ENCODE peak calls at places on chromosomes 1 and 21, in four cellular contexts. V, N, Y and S are unnamed samples.

GRCh38 chr1:227218870-227219578 is 99.3 kb downstream of the CDC42BPA start:
- DNase-seq in Y (no peak), N (no peak), V (no peak), S (no peak)

GRCh38 chr1:18719786-18720436 is 89.3 kb downstream of the PAX7 start:
- DNase-seq in V (no peak), Y (no peak), N (no peak), S (no peak)

GRCh38 chr1:207962716-207963428 is 51.9 kb upstream of the CD34 start:
- DNase-seq in N (no peak), Y (peak; percentile 34), V (peak; percentile 13), S (no peak)

GRCh38 chr1:25967308-25967707 is 30.6 kb downstream of the PAFAH2 start:
- DNase-seq in N (no peak), Y (no peak), V (no peak), S (no peak)

GRCh38 chr1:109370712-109371270 is 26.9 kb downstream of the SORT1 start:
- DNase-seq in V (no peak), Y (no peak), N (no peak), S (no peak)

GRCh38 chr1:157403203-157403602 is 149.1 kb downstream of the FCRL5 start:
- DNase-seq in Y (peak; percentile 25), N (no peak), V (no peak), S (no peak)

GRCh38 chr1:229950020-229950419 is 117.0 kb upstream of the GALNT2 start:
- DNase-seq in Y (no peak), V (no peak), N (peak; percentile 48), S (no peak)

GRCh38 chr1:203189951-203190352 is 3.4 kb upstream of the CHI3L1 start:
- DNase-seq in Y (no peak), N (no peak), V (no peak), S (no peak)

GRCh38 chr1:206565973-206566372 is 46.3 kb downstream of the EIF2D start:
- DNase-seq in V (no peak), N (no peak), Y (no peak), S (no peak)

GRCh38 chr21:15943009-15943666 is 213.4 kb downstream of the USP25 start:
- DNase-seq in V (no peak), Y (no peak), N (no peak), S (no peak)

GRCh38 chr1:172969611-172970010 is 81.1 kb downstream of the TNFSF18 start:
- DNase-seq in Y (no peak), V (no peak), N (no peak), S (no peak)

GRCh38 chr1:173127369-173128307 is 76.9 kb upstream of the TNFSF18 start:
- DNase-seq in Y (peak; percentile 53), N (no peak), V (no peak), S (no peak)

GRCh38 chr21:31537872-31538576 is 121.5 kb upstream of the SOD1 start:
- DNase-seq in V (no peak), Y (no peak), N (no peak), S (no peak)

GRCh38 chr21:35963920-35964451 is 96.3 kb downstream of the SETD4 start:
- DNase-seq in N (no peak), V (no peak), Y (no peak), S (no peak)

GRCh38 chr1:93344886-93345632 is 648 bp upstream of the DR1 start:
- DNase-seq in N (no peak), V (no peak), Y (no peak), S (no peak)

GRCh38 chr1:116325922-116326321 is 47.1 kb upstream of the ATP1A1 start:
- DNase-seq in N (no peak), Y (no peak), V (peak; percentile 28), S (no peak)

GRCh38 chr1:32339363-32339978 is 3.4 kb upstream of the MARCKSL1 start:
- DNase-seq in V (no peak), N (no peak), Y (no peak), S (no peak)

GRCh38 chr1:39412892-39413291 is 78.5 kb upstream of the BMP8A start:
- DNase-seq in N (no peak), V (no peak), Y (no peak), S (no peak)

GRCh38 chr1:165481820-165482532 is 37.0 kb upstream of the RXRG start:
- DNase-seq in N (no peak), V (no peak), Y (peak; percentile 44), S (peak; percentile 12)

GRCh38 chr1:157136133-157136532 is 2.1 kb downstream of the ETV3 start:
- DNase-seq in V (no peak), N (no peak), Y (no peak), S (no peak)

GRCh38 chr21:36545776-36546511 is 66.0 kb upstream of the CLDN14 start:
- DNase-seq in V (no peak), N (no peak), Y (no peak), S (no peak)

GRCh38 chr1:214445846-214446614 is 105.4 kb downstream of the PTPN14 start:
- DNase-seq in V (no peak), N (no peak), Y (no peak), S (no peak)

GRCh38 chr1:214584805-214585766 is 17.9 kb upstream of the CENPF start:
- DNase-seq in Y (no peak), V (no peak), N (peak; percentile 33), S (no peak)

GRCh38 chr1:151513626-151514101 is 2.5 kb downstream of the CGN start:
- DNase-seq in Y (peak; percentile 82), V (no peak), N (no peak), S (no peak)

GRCh38 chr1:53398091-53398490 is 61.1 kb upstream of the DMRTB1 start:
- DNase-seq in V (no peak), Y (no peak), N (no peak), S (no peak)

GRCh38 chr1:164716992-164717703 is 158.2 kb downstream of the PBX1 start:
- DNase-seq in V (no peak), Y (no peak), N (no peak), S (no peak)

GRCh38 chr1:83761977-83762376 is 237.0 kb downstream of the TTLL7 start:
- DNase-seq in V (no peak), Y (no peak), N (no peak), S (no peak)

GRCh38 chr21:36725793-36726386 is 27.0 kb downstream of the SIM2 start:
- DNase-seq in Y (no peak), V (no peak), N (no peak), S (no peak)

GRCh38 chr1:25649505-25650218 is 33.1 kb downstream of the MAN1C1 start:
- DNase-seq in Y (no peak), N (no peak), V (no peak), S (no peak)

GRCh38 chr21:36825683-36826082 is 126.8 kb downstream of the SIM2 start:
- DNase-seq in Y (no peak), N (peak; percentile 43), V (no peak), S (no peak)

GRCh38 chr1:116981521-116982037 is 20.0 kb upstream of the CD101 start:
- DNase-seq in V (no peak), Y (no peak), N (no peak), S (no peak)

GRCh38 chr1:165116732-165117131 is 239.8 kb downstream of the LMX1A start:
- DNase-seq in N (no peak), Y (no peak), V (no peak), S (no peak)

GRCh38 chr1:220699044-220699443 is 8.9 kb downstream of the C1orf115 start:
- DNase-seq in V (no peak), N (no peak), Y (no peak), S (no peak)

GRCh38 chr1:42747125-42747524 is 7.1 kb upstream of the CLDN19 start:
- DNase-seq in N (peak; percentile 45), Y (no peak), V (peak; percentile 54), S (no peak)

GRCh38 chr1:20189664-20190063 is 3.3 kb upstream of the PLA2G2C start:
- DNase-seq in Y (no peak), N (no peak), V (no peak), S (no peak)

GRCh38 chr21:18711662-18712061 is 308.1 kb upstream of the TMPRSS15 start:
- DNase-seq in N (no peak), Y (no peak), V (no peak), S (no peak)

GRCh38 chr1:230423261-230423660 is 2.9 kb downstream of the PGBD5 start:
- DNase-seq in N (peak; percentile 39), V (no peak), Y (no peak), S (no peak)